ENCODE peak calls at places on chromosomes 7 and 10, in four cellular contexts. D, F, N and E are unnamed samples. For H3K4me1, the result is how much of the 10 kb centered on the place peaks cover.

GRCh38 chr7:27172823-27173411 is 1.2 kb downstream of the HOXA10 start:
- DNase-seq in D (peak), N (peak), F (no peak), E (peak)

GRCh38 chr7:68684246-68684850 is 913.9 kb upstream of the AUTS2 start:
- DNase-seq in D (no peak), F (no peak), N (no peak), E (no peak)

GRCh38 chr7:120874722-120875121 is 16.8 kb upstream of the TSPAN12 start:
- DNase-seq in N (no peak), D (no peak), F (no peak), E (no peak)

GRCh38 chr10:77844713-77845454 is 81.7 kb downstream of the DLG5 start:
- DNase-seq in N (peak), F (no peak), D (peak), E (no peak)

GRCh38 chr7:74495112-74495880 is 41.6 kb downstream of the GTF2IRD1 start:
- DNase-seq in F (no peak), N (peak), D (no peak), E (peak)

GRCh38 chr7:148695953-148696352 is 2.8 kb upstream of the CUL1 start:
- DNase-seq in D (peak), N (no peak), F (no peak), E (no peak)

GRCh38 chr10:16746856-16747255 is 70.4 kb downstream of the RSU1 start:
- DNase-seq in F (no peak), N (peak), D (no peak), E (no peak)

GRCh38 chr10:66555061-66555460 is 370.8 kb upstream of the LRRTM3 start:
- DNase-seq in F (no peak), N (no peak), D (no peak), E (no peak)

GRCh38 chr7:117951285-117951684 is 78.0 kb upstream of the CTTNBP2 start:
- DNase-seq in N (no peak), F (no peak), D (no peak), E (no peak)

GRCh38 chr10:103890194-103890658 is 27.8 kb downstream of the STN1 start:
- DNase-seq in D (peak), N (no peak), F (no peak), E (no peak)

GRCh38 chr10:79342811-79343541 is 4.3 kb upstream of the PPIF start:
- DNase-seq in F (no peak), D (peak), N (no peak), E (no peak)

GRCh38 chr10:132109341-132110072 is 43.8 kb downstream of the JAKMIP3 start:
- DNase-seq in F (no peak), D (peak), N (no peak), E (peak)

GRCh38 chr7:151274376-151274760 is 25.9 kb upstream of the SMARCD3 start:
- DNase-seq in N (no peak), F (no peak), D (no peak), E (no peak)
- H3K4me1 ChIP-seq in N (under half), F (under half), D (under half), E (under half)

GRCh38 chr7:90347759-90348158 is 1.2 kb downstream of the GTPBP10 start:
- DNase-seq in N (no peak), D (no peak), F (no peak), E (no peak)
- H3K4me3 ChIP-seq in N (peak), D (peak), F (peak), E (no peak)

DNA sequence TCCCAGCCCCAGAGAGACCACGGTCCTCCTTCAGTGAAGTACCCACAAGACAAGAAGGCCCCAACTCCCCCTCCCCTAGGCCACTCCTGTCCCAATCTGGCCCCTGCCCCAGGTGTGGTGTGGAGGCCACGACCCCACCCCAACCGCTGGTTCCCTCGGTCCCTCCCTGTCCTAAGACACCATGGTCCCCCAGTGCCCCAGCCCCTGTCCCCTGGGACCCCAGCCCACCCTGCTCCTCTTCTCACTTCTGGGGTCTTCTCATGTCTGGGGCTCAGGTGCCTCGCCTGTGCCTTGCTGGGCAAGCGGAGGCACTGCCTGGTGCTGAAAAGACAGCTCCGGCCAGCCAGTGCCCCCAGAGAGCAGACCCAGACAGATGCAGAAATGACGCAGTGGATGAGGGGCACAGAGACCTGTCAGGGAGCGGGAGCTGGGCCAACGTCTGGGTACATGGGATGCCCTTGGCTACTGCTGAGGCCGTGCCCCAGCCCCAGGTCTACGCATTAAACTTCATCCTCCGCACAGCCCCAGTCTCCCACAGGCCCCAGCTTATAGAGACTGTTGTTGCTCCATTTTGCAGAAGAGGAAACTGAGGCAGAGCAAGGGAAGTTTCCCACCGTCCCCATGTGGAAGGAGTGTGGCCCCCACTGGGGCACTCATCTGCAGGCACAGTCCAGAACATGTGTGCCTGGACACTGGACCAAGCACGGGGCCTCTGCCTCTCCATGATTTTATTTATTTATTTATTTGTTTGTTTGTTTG is 14.8 kb downstream of the GRIFIN start:
- DNase-seq in F (no peak), D (no peak), N (peak), E (no peak)
- H3K27ac ChIP-seq in F (no peak), D (no peak), N (no peak), E (no peak)

GRCh38 chr10:32980558-32981468 is 22.8 kb upstream of the ITGB1 start:
- DNase-seq in F (peak), D (peak), N (peak), E (peak)
- H3K4me1 ChIP-seq in F (under half), D (half or more), N (half or more), E (under half)

DNA sequence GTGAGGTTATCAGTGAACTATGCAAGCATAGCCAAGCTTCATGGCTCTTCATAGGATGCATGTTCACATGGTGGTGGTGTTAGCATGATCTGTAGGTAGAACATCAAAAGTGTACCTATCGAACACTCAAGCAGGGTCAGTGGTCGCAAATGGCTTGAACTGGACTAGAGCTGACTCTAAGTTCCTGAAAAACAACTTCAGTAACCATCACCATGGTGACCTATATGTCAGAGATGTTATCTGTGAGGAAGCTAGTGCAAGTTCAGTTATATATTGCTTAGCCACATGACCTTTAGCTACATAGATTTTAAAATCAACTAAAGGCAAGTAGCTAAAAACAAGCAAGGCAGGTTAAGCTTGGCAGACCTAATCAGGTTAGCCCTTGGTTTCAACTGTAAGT is 163.1 kb upstream of the AGR3 start:
- DNase-seq in N (no peak), D (no peak), F (no peak), E (no peak)
- H3K4me3 ChIP-seq in N (no peak), D (no peak), F (no peak), E (no peak)

GRCh38 chr7:155027879-155028278 is 25.0 kb upstream of the PAXIP1 start:
- DNase-seq in N (no peak), F (no peak), D (no peak), E (no peak)
- H3K27ac ChIP-seq in N (no peak), F (no peak), D (no peak), E (no peak)

DNA sequence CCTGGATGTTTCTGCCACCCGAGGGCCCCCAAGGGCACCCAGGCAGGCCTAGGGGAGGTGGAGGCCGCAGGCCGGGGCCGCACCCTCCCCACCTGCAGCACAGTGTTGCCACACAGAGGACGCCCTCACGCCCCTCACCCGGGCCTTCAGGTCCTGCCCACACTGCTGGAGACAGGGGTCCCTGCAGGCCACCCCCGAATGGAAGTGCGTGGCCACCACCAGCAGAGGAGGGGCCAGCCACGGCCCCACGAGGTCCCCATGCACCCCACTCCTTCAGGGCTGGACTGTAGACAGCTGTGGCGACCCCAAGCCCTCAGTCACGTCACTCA is 35.4 kb downstream of the ADAP1 start:
- DNase-seq in F (no peak), D (no peak), N (no peak), E (peak)
- H3K4me1 ChIP-seq in F (under half), D (under half), N (under half), E (under half)

GRCh38 chr7:132574281-132574680 is 2.0 kb downstream of the PLXNA4 start:
- DNase-seq in D (no peak), N (no peak), F (no peak), E (no peak)
- H3K4me3 ChIP-seq in D (no peak), N (no peak), F (no peak), E (peak)

GRCh38 chr7:94298943-94299342 is 95.8 kb upstream of the COL1A2 start:
- DNase-seq in D (peak), N (no peak), F (no peak), E (no peak)
- H3K27ac ChIP-seq in D (peak), N (peak), F (no peak), E (peak)

GRCh38 chr7:143381427-143382125 is 431 bp downstream of the ZYX start:
- DNase-seq in N (peak), F (peak), D (peak), E (peak)

GRCh38 chr7:143383642-143383957 is 2.5 kb downstream of the ZYX start:
- DNase-seq in F (no peak), D (peak), N (no peak), E (no peak)

GRCh38 chr7:143384148-143384547 is 3.0 kb downstream of the ZYX start:
- DNase-seq in D (peak), F (no peak), N (peak), E (no peak)

GRCh38 chr7:143382126-143382790 is 1.1 kb downstream of the ZYX start:
- DNase-seq in N (peak), D (peak), F (no peak), E (no peak)

DNA sequence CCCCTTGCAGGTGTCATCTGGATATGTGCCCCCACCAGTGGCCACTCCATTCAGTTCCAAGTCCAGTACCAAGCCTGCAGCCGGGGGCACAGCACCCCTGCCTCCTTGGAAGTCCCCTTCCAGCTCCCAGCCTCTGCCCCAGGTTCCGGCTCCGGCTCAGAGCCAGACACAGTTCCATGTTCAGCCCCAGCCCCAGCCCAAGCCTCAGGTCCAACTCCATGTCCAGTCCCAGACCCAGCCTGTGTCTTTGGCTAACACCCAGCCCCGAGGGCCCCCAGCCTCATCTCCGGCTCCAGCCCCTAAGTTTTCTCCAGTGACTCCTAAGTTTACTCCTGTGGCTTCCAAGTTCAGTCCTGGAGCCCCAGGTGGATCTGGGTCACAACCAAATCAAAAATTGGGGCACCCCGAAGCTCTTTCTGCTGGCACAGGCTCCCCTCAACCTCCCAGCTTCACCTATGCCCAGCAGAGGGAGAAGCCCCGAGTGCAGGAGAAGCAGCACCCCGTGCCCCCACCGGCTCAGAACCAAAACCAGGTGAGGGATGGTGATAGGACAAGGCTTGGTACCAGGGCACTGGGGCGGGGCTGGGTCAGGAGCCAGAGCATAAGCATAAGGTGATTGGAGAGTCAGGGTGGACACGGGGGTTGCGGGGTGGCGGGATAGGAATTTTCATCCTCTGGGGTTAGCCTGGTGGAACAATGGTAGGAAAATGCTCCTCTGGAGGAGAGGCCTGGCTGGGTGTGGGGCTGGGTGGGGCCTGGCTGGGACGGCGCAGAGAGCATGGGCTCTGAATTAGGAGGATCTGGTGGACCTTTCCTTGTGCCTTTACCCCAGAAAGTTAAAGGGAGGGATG is 1.9 kb downstream of the ZYX start:
- DNase-seq in D (no peak), F (no peak), N (peak), E (no peak)
- H3K4me1 ChIP-seq in D (under half), F (half or more), N (half or more), E (under half)